ENCODE peak calls at places on chromosome 14, in seven cellular contexts. One of them, this sample, is unnamed.

GRCh38 chr14:101666264-101666663 is 95.2 kb upstream of the PPP2R5C start:
- DNase-seq in CD4-positive, CD25-positive, alpha-beta regulatory T cell: no peak
- DNase-seq in NAMALWA: no peak
- DNase-seq in T-helper 2 cell treated with Interferon-gamma antibody and Interleukin-4, amounts not matched to agents 5 μg/mL and 100 μg/mL, for 36 hours: no peak
- DNase-seq in memory B cell: no peak
- DNase-seq in NCI-H1694 treated with DMSO at 0.1 percent for 48 hours: no peak
- DNase-seq in Calu3: no peak
- DNase-seq in this sample: no peak

GRCh38 chr14:96267336-96267735 is 11.3 kb downstream of the BDKRB1 start:
- DNase-seq in CD4-positive, CD25-positive, alpha-beta regulatory T cell: no peak
- DNase-seq in NAMALWA: no peak
- DNase-seq in T-helper 2 cell treated with Interferon-gamma antibody and Interleukin-4, amounts not matched to agents 5 μg/mL and 100 μg/mL, for 36 hours: no peak
- DNase-seq in memory B cell: no peak
- DNase-seq in NCI-H1694 treated with DMSO at 0.1 percent for 48 hours: peak; percentile 96
- DNase-seq in Calu3: no peak
- DNase-seq in this sample: no peak

GRCh38 chr14:69803753-69804152 is 6.7 kb upstream of the SLC10A1 start:
- DNase-seq in CD4-positive, CD25-positive, alpha-beta regulatory T cell: no peak
- DNase-seq in NAMALWA: no peak
- DNase-seq in T-helper 2 cell treated with Interferon-gamma antibody and Interleukin-4, amounts not matched to agents 5 μg/mL and 100 μg/mL, for 36 hours: no peak
- DNase-seq in memory B cell: no peak
- DNase-seq in NCI-H1694 treated with DMSO at 0.1 percent for 48 hours: no peak
- DNase-seq in Calu3: no peak
- DNase-seq in this sample: no peak

GRCh38 chr14:96592591-96593388 is 90.6 kb downstream of the PAPOLA start:
- DNase-seq in CD4-positive, CD25-positive, alpha-beta regulatory T cell: peak; percentile 49
- DNase-seq in NAMALWA: peak; percentile 63
- DNase-seq in T-helper 2 cell treated with Interferon-gamma antibody and Interleukin-4, amounts not matched to agents 5 μg/mL and 100 μg/mL, for 36 hours: peak; percentile 64
- DNase-seq in memory B cell: peak; percentile 47
- DNase-seq in NCI-H1694 treated with DMSO at 0.1 percent for 48 hours: no peak
- DNase-seq in Calu3: peak; percentile 51
- DNase-seq in this sample: no peak

GRCh38 chr14:104791425-104791824 is 4.1 kb downstream of the AKT1 start:
- DNase-seq in CD4-positive, CD25-positive, alpha-beta regulatory T cell: no peak
- DNase-seq in NAMALWA: no peak
- DNase-seq in T-helper 2 cell treated with Interferon-gamma antibody and Interleukin-4, amounts not matched to agents 5 μg/mL and 100 μg/mL, for 36 hours: no peak
- DNase-seq in memory B cell: no peak
- DNase-seq in NCI-H1694 treated with DMSO at 0.1 percent for 48 hours: no peak
- DNase-seq in Calu3: no peak
- DNase-seq in this sample: no peak

GRCh38 chr14:96586921-96587822 is 85.0 kb downstream of the PAPOLA start:
- DNase-seq in CD4-positive, CD25-positive, alpha-beta regulatory T cell: no peak
- DNase-seq in NAMALWA: no peak
- DNase-seq in T-helper 2 cell treated with Interferon-gamma antibody and Interleukin-4, amounts not matched to agents 5 μg/mL and 100 μg/mL, for 36 hours: no peak
- DNase-seq in memory B cell: no peak
- DNase-seq in NCI-H1694 treated with DMSO at 0.1 percent for 48 hours: no peak
- DNase-seq in Calu3: no peak
- DNase-seq in this sample: peak; percentile 26

GRCh38 chr14:99257122-99257672 is 14.8 kb downstream of the BCL11B start:
- DNase-seq in CD4-positive, CD25-positive, alpha-beta regulatory T cell: peak; percentile 2
- DNase-seq in NAMALWA: no peak
- DNase-seq in T-helper 2 cell treated with Interferon-gamma antibody and Interleukin-4, amounts not matched to agents 5 μg/mL and 100 μg/mL, for 36 hours: no peak
- DNase-seq in memory B cell: no peak
- DNase-seq in NCI-H1694 treated with DMSO at 0.1 percent for 48 hours: no peak
- DNase-seq in Calu3: no peak
- DNase-seq in this sample: no peak

GRCh38 chr14:64114166-64114565 is 180.0 kb downstream of the ESR2 start:
- DNase-seq in CD4-positive, CD25-positive, alpha-beta regulatory T cell: no peak
- DNase-seq in NAMALWA: no peak
- DNase-seq in T-helper 2 cell treated with Interferon-gamma antibody and Interleukin-4, amounts not matched to agents 5 μg/mL and 100 μg/mL, for 36 hours: no peak
- DNase-seq in memory B cell: no peak
- DNase-seq in NCI-H1694 treated with DMSO at 0.1 percent for 48 hours: no peak
- DNase-seq in Calu3: no peak
- DNase-seq in this sample: peak; percentile 55

GRCh38 chr14:36508418-36509051 is 11.5 kb downstream of the NKX2-1 start:
- DNase-seq in CD4-positive, CD25-positive, alpha-beta regulatory T cell: no peak
- DNase-seq in NAMALWA: no peak
- DNase-seq in T-helper 2 cell treated with Interferon-gamma antibody and Interleukin-4, amounts not matched to agents 5 μg/mL and 100 μg/mL, for 36 hours: no peak
- DNase-seq in memory B cell: no peak
- DNase-seq in NCI-H1694 treated with DMSO at 0.1 percent for 48 hours: no peak
- DNase-seq in Calu3: no peak
- DNase-seq in this sample: peak; percentile 80

GRCh38 chr14:102806447-102806846 is 29.2 kb downstream of the TRAF3 start:
- DNase-seq in CD4-positive, CD25-positive, alpha-beta regulatory T cell: no peak
- DNase-seq in NAMALWA: no peak
- DNase-seq in T-helper 2 cell treated with Interferon-gamma antibody and Interleukin-4, amounts not matched to agents 5 μg/mL and 100 μg/mL, for 36 hours: no peak
- DNase-seq in memory B cell: no peak
- DNase-seq in NCI-H1694 treated with DMSO at 0.1 percent for 48 hours: no peak
- DNase-seq in Calu3: no peak
- DNase-seq in this sample: no peak

GRCh38 chr14:71235865-71236264 is 328.6 kb downstream of the PCNX1 start:
- DNase-seq in CD4-positive, CD25-positive, alpha-beta regulatory T cell: no peak
- DNase-seq in NAMALWA: no peak
- DNase-seq in T-helper 2 cell treated with Interferon-gamma antibody and Interleukin-4, amounts not matched to agents 5 μg/mL and 100 μg/mL, for 36 hours: no peak
- DNase-seq in memory B cell: no peak
- DNase-seq in NCI-H1694 treated with DMSO at 0.1 percent for 48 hours: no peak
- DNase-seq in Calu3: no peak
- DNase-seq in this sample: no peak